ENCODE peak calls at places on chromosomes 5 and 9, in seven cellular contexts. One of them, this sample, is unnamed.

GRCh38 chr9:19286634-19287188 is 56.2 kb downstream of the DENND4C start:
- DNase-seq in cardiac fibroblast: peak
- DNase-seq in A549: peak
- DNase-seq in NB4: no peak
- DNase-seq in SK-N-SH: no peak
- DNase-seq in psoas muscle: no peak
- DNase-seq in fibroblast of the aortic adventitia: peak
- DNase-seq in this sample: no peak

GRCh38 chr5:1723476-1723875 is 76.2 kb downstream of the MRPL36 start:
- DNase-seq in cardiac fibroblast: no peak
- DNase-seq in A549: no peak
- DNase-seq in NB4: no peak
- DNase-seq in psoas muscle: no peak
- DNase-seq in SK-N-SH: no peak
- DNase-seq in fibroblast of the aortic adventitia: no peak
- DNase-seq in this sample: no peak

GRCh38 chr9:125556046-125556445 is 151.0 kb downstream of the MAPKAP1 start:
- DNase-seq in NB4: no peak
- DNase-seq in cardiac fibroblast: no peak
- DNase-seq in A549: no peak
- DNase-seq in fibroblast of the aortic adventitia: no peak
- DNase-seq in psoas muscle: no peak
- DNase-seq in SK-N-SH: no peak
- DNase-seq in this sample: no peak

GRCh38 chr5:134092875-134093274 is 21.6 kb upstream of the TCF7 start:
- DNase-seq in psoas muscle: no peak
- DNase-seq in cardiac fibroblast: no peak
- DNase-seq in A549: peak
- DNase-seq in SK-N-SH: no peak
- DNase-seq in NB4: no peak
- DNase-seq in fibroblast of the aortic adventitia: peak
- DNase-seq in this sample: no peak

GRCh38 chr9:111719541-111719940 is 58.1 kb downstream of the GNG10 start:
- DNase-seq in A549: no peak
- DNase-seq in SK-N-SH: no peak
- DNase-seq in cardiac fibroblast: no peak
- DNase-seq in fibroblast of the aortic adventitia: no peak
- DNase-seq in psoas muscle: no peak
- DNase-seq in NB4: no peak
- DNase-seq in this sample: no peak

GRCh38 chr9:137665697-137666504 is 47.1 kb downstream of the EHMT1 start:
- DNase-seq in SK-N-SH: no peak
- DNase-seq in A549: no peak
- DNase-seq in fibroblast of the aortic adventitia: peak
- DNase-seq in NB4: no peak
- DNase-seq in cardiac fibroblast: no peak
- DNase-seq in psoas muscle: no peak
- DNase-seq in this sample: peak

GRCh38 chr9:112846528-112847488 is 43.9 kb downstream of the SLC46A2 start:
- DNase-seq in A549: no peak
- DNase-seq in NB4: no peak
- DNase-seq in SK-N-SH: no peak
- DNase-seq in fibroblast of the aortic adventitia: peak
- DNase-seq in cardiac fibroblast: no peak
- DNase-seq in psoas muscle: no peak
- DNase-seq in this sample: peak

GRCh38 chr9:127092041-127092608 is 30.3 kb downstream of the ANGPTL2 start:
- DNase-seq in SK-N-SH: no peak
- DNase-seq in NB4: no peak
- DNase-seq in cardiac fibroblast: no peak
- DNase-seq in psoas muscle: no peak
- DNase-seq in A549: no peak
- DNase-seq in fibroblast of the aortic adventitia: no peak
- DNase-seq in this sample: no peak

GRCh38 chr5:83957188-83957587 is 236.5 kb upstream of the HAPLN1 start:
- DNase-seq in fibroblast of the aortic adventitia: no peak
- DNase-seq in SK-N-SH: no peak
- DNase-seq in cardiac fibroblast: peak
- DNase-seq in A549: no peak
- DNase-seq in psoas muscle: no peak
- DNase-seq in NB4: no peak
- DNase-seq in this sample: no peak

GRCh38 chr5:40400245-40400644 is 279.5 kb upstream of the PTGER4 start:
- DNase-seq in cardiac fibroblast: no peak
- DNase-seq in A549: no peak
- DNase-seq in fibroblast of the aortic adventitia: no peak
- DNase-seq in psoas muscle: no peak
- DNase-seq in NB4: no peak
- DNase-seq in SK-N-SH: no peak
- DNase-seq in this sample: no peak
- H3K4me3 ChIP-seq in cardiac fibroblast: no peak
- H3K4me3 ChIP-seq in A549: no peak
- H3K4me3 ChIP-seq in fibroblast of the aortic adventitia: no peak
- H3K4me3 ChIP-seq in psoas muscle: no peak
- H3K4me3 ChIP-seq in NB4: no peak
- H3K4me3 ChIP-seq in SK-N-SH: no peak
- H3K4me3 ChIP-seq in this sample: no peak

DNA sequence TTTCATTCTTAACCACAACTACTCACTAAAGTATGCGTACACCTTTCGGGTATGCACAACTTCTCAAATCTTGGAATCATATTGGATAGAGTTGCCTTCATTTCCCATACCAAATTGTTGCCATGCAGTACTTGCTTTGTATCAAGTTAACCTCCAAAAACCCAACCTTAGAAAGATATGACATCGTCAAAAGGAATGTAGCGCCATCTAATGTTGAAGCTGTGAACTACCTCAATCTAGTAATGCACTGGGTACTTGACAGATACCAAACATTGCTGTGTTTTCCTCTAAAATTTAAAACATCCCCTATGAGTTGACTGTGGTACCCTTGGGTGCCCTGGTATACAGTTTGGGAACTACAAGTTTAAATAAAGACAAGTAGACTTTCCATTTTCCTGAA is 318.4 kb downstream of the ARL15 start:
- DNase-seq in NB4: peak
- DNase-seq in A549: peak
- DNase-seq in psoas muscle: no peak
- DNase-seq in SK-N-SH: no peak
- DNase-seq in cardiac fibroblast: peak
- DNase-seq in fibroblast of the aortic adventitia: peak
- DNase-seq in this sample: no peak
- TF ChIP-seq CTCF in NB4: peak
- TF ChIP-seq CTCF in A549: peak
- TF ChIP-seq CTCF in psoas muscle: peak
- TF ChIP-seq CTCF in SK-N-SH: peak
- TF ChIP-seq CTCF in cardiac fibroblast: peak
- TF ChIP-seq CTCF in fibroblast of the aortic adventitia: peak
- TF ChIP-seq CTCF in this sample: peak

GRCh38 chr9:129609486-129610192 is 11.3 kb downstream of the C9orf50 start:
- DNase-seq in fibroblast of the aortic adventitia: peak
- DNase-seq in A549: peak
- DNase-seq in cardiac fibroblast: peak
- DNase-seq in psoas muscle: no peak
- DNase-seq in NB4: peak
- DNase-seq in SK-N-SH: peak
- DNase-seq in this sample: peak

GRCh38 chr9:129608561-129609481 is 12.1 kb downstream of the C9orf50 start:
- DNase-seq in cardiac fibroblast: no peak
- DNase-seq in NB4: no peak
- DNase-seq in A549: peak
- DNase-seq in SK-N-SH: no peak
- DNase-seq in psoas muscle: no peak
- DNase-seq in fibroblast of the aortic adventitia: no peak
- DNase-seq in this sample: no peak

GRCh38 chr9:129606161-129607025 is 14.5 kb downstream of the C9orf50 start:
- DNase-seq in NB4: no peak
- DNase-seq in A549: no peak
- DNase-seq in cardiac fibroblast: peak
- DNase-seq in psoas muscle: no peak
- DNase-seq in SK-N-SH: no peak
- DNase-seq in fibroblast of the aortic adventitia: no peak
- DNase-seq in this sample: no peak

GRCh38 chr9:129604766-129605163 is 16.1 kb downstream of the C9orf50 start:
- DNase-seq in A549: peak
- DNase-seq in cardiac fibroblast: no peak
- DNase-seq in SK-N-SH: no peak
- DNase-seq in psoas muscle: no peak
- DNase-seq in fibroblast of the aortic adventitia: no peak
- DNase-seq in NB4: no peak
- DNase-seq in this sample: no peak

GRCh38 chr9:129607026-129607397 is 13.9 kb downstream of the C9orf50 start:
- DNase-seq in fibroblast of the aortic adventitia: no peak
- DNase-seq in cardiac fibroblast: no peak
- DNase-seq in A549: no peak
- DNase-seq in SK-N-SH: no peak
- DNase-seq in psoas muscle: no peak
- DNase-seq in NB4: no peak
- DNase-seq in this sample: no peak
- H3K4me3 ChIP-seq in fibroblast of the aortic adventitia: no peak
- H3K4me3 ChIP-seq in cardiac fibroblast: no peak
- H3K4me3 ChIP-seq in A549: no peak
- H3K4me3 ChIP-seq in SK-N-SH: no peak
- H3K4me3 ChIP-seq in psoas muscle: no peak
- H3K4me3 ChIP-seq in NB4: no peak
- H3K4me3 ChIP-seq in this sample: no peak

DNA sequence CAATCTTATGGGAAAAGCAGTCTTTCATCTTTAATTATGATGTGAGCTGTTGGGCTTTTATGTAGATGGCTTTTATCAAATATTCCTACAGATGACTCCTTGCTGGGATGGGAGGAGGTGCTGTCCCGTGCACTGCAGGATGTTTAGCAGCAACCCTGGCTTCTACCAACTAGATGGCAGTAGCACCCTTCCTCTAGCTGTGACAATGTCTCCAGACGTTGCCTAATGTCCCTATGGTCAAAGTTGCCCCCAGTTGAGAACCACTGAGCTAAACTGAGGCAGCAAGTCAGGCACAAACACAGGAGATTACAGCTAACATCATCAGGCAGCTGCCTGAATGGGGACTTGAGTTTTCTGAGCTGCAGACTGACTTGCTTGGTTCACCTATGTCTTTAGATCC is 401.9 kb upstream of the PDE4D start:
- DNase-seq in NB4: peak
- DNase-seq in cardiac fibroblast: peak
- DNase-seq in A549: peak
- DNase-seq in SK-N-SH: peak
- DNase-seq in fibroblast of the aortic adventitia: peak
- DNase-seq in psoas muscle: no peak
- DNase-seq in this sample: peak
- TF ChIP-seq CTCF in NB4: peak
- TF ChIP-seq CTCF in cardiac fibroblast: peak
- TF ChIP-seq CTCF in A549: peak
- TF ChIP-seq CTCF in SK-N-SH: peak
- TF ChIP-seq CTCF in fibroblast of the aortic adventitia: peak
- TF ChIP-seq CTCF in psoas muscle: no peak
- TF ChIP-seq CTCF in this sample: peak

DNA sequence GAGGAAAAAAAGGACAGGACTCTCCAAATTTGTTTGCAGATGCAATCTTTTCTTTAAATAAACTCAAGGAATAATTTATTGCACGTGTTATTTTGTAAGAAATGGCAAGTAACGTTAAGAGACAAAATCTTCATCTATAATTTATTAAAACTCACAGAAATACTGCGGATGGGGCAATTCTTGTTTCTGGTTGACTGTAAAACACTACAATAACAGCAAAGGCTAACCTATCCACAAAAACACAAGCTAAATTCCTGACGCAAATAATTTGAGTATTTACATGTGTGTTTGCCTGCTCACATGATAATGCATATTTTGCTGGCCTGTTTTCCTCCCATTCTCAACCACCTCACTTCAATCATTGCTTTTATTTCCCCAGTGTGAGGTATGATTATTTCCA is 619.4 kb downstream of the PDE4D start:
- DNase-seq in NB4: no peak
- DNase-seq in fibroblast of the aortic adventitia: no peak
- DNase-seq in psoas muscle: no peak
- DNase-seq in A549: no peak
- DNase-seq in cardiac fibroblast: no peak
- DNase-seq in SK-N-SH: no peak
- DNase-seq in this sample: no peak
- H3K4me3 ChIP-seq in NB4: no peak
- H3K4me3 ChIP-seq in fibroblast of the aortic adventitia: no peak
- H3K4me3 ChIP-seq in psoas muscle: peak
- H3K4me3 ChIP-seq in A549: peak
- H3K4me3 ChIP-seq in cardiac fibroblast: no peak
- H3K4me3 ChIP-seq in SK-N-SH: no peak
- H3K4me3 ChIP-seq in this sample: no peak

GRCh38 chr9:2199999-2200796 is 185.1 kb downstream of the SMARCA2 start:
- DNase-seq in cardiac fibroblast: no peak
- DNase-seq in NB4: no peak
- DNase-seq in SK-N-SH: no peak
- DNase-seq in psoas muscle: no peak
- DNase-seq in fibroblast of the aortic adventitia: no peak
- DNase-seq in A549: no peak
- DNase-seq in this sample: no peak
- TF ChIP-seq CTCF in cardiac fibroblast: no peak
- TF ChIP-seq CTCF in NB4: peak
- TF ChIP-seq CTCF in SK-N-SH: no peak
- TF ChIP-seq CTCF in psoas muscle: no peak
- TF ChIP-seq CTCF in fibroblast of the aortic adventitia: no peak
- TF ChIP-seq CTCF in A549: no peak
- TF ChIP-seq CTCF in this sample: no peak